ENCODE peak calls at places on chromosomes 2 and 18, in ten cellular contexts. R is effector memory CD8-positive, alpha-beta T cell; I is ELF-1; Q is BJ; S is activated naive CD8-positive, alpha-beta T cell treated with anti-CD3 and anti-CD28 coated beads, Interleukin-2, amount 50 U/mL, for 24 hours; X is A549; C is DMS53; A is body of pancreas; V is G401; U is IMR-90. O is an unnamed sample.

GRCh38 chr2:138503087-138503442 is 1.5 kb downstream of the SPOPL start:
- DNase-seq in R (no peak), I (no peak), Q (no peak), S (no peak), X (no peak), C (no peak), A (no peak), V (no peak), U (no peak), O (no peak)

GRCh38 chr2:53600835-53601234 is 166.8 kb upstream of the CHAC2 start:
- DNase-seq in R (no peak), I (no peak), Q (no peak), S (no peak), X (no peak), C (peak), A (peak), V (no peak), U (no peak), O (no peak)

GRCh38 chr18:49677762-49678398 is 116.0 kb downstream of the LIPG start:
- DNase-seq in R (no peak), I (no peak), Q (no peak), S (no peak), X (no peak), C (peak), A (no peak), V (peak), U (no peak), O (no peak)

GRCh38 chr2:109376796-109377495 is 236.8 kb downstream of the SEPTIN10 start:
- DNase-seq in R (no peak), I (no peak), Q (no peak), S (no peak), X (no peak), C (no peak), A (no peak), V (no peak), U (peak), O (no peak)

GRCh38 chr2:142130111-142131015 is 453 bp downstream of the LRP1B start:
- DNase-seq in R (no peak), I (peak), Q (no peak), S (no peak), X (no peak), C (peak), A (peak), V (peak), U (peak), O (no peak)

GRCh38 chr18:57004366-57005121 is 142.3 kb upstream of the BOD1L2 start:
- DNase-seq in R (no peak), I (no peak), Q (peak), S (no peak), X (no peak), C (peak), A (no peak), V (no peak), U (peak), O (peak)

GRCh38 chr2:55045685-55046221 is 4.5 kb downstream of the RTN4 start:
- DNase-seq in R (no peak), I (no peak), Q (no peak), S (no peak), X (no peak), C (no peak), A (no peak), V (peak), U (no peak), O (no peak)

GRCh38 chr2:194745532-194746146 is 911.4 kb upstream of the SLC39A10 start:
- DNase-seq in R (no peak), I (no peak), Q (no peak), S (no peak), X (no peak), C (peak), A (no peak), V (no peak), U (no peak), O (no peak)

GRCh38 chr2:222318712-222319575 is 20.1 kb upstream of the PAX3 start:
- DNase-seq in R (no peak), I (peak), Q (no peak), S (no peak), X (no peak), C (peak), A (no peak), V (no peak), U (no peak), O (no peak)

GRCh38 chr2:43038034-43038719 is 188.2 kb downstream of the ZFP36L2 start:
- DNase-seq in R (no peak), I (peak), Q (peak), S (no peak), X (no peak), C (no peak), A (no peak), V (no peak), U (peak), O (no peak)

GRCh38 chr2:190563109-190563508 is 28.6 kb upstream of the NEMP2 start:
- DNase-seq in R (no peak), I (no peak), Q (no peak), S (peak), X (no peak), C (peak), A (no peak), V (no peak), U (no peak), O (no peak)

GRCh38 chr2:9982248-9982647 is 30.8 kb downstream of the GRHL1 start:
- DNase-seq in R (no peak), I (no peak), Q (peak), S (no peak), X (no peak), C (no peak), A (no peak), V (peak), U (peak), O (peak)

GRCh38 chr2:222707689-222708273 is 36.3 kb downstream of the MOGAT1 start:
- DNase-seq in R (no peak), I (no peak), Q (no peak), S (no peak), X (no peak), C (peak), A (no peak), V (no peak), U (peak), O (no peak)

GRCh38 chr2:96115631-96116423 is 544 bp downstream of the ADRA2B start:
- DNase-seq in R (no peak), I (peak), Q (no peak), S (no peak), X (no peak), C (no peak), A (no peak), V (no peak), U (no peak), O (no peak)

GRCh38 chr2:74261204-74261864 is 62.9 kb downstream of the MTHFD2 start:
- DNase-seq in R (no peak), I (peak), Q (no peak), S (no peak), X (peak), C (peak), A (peak), V (peak), U (no peak), O (no peak)

GRCh38 chr2:2735041-2735440 is 404.0 kb upstream of the MYT1L start:
- DNase-seq in R (no peak), I (peak), Q (no peak), S (no peak), X (no peak), C (no peak), A (no peak), V (no peak), U (no peak), O (no peak)

GRCh38 chr2:122736279-122736678 is 980.8 kb downstream of the TSN start:
- DNase-seq in R (no peak), I (no peak), Q (no peak), S (no peak), X (no peak), C (peak), A (no peak), V (no peak), U (no peak), O (no peak)

GRCh38 chr18:50629148-50629631 is 69.3 kb downstream of the MAPK4 start:
- DNase-seq in R (no peak), I (no peak), Q (no peak), S (no peak), X (no peak), C (no peak), A (no peak), V (no peak), U (no peak), O (no peak)

GRCh38 chr2:241271641-241272297 is 43.7 kb downstream of the HDLBP start:
- DNase-seq in R (peak), I (peak), Q (no peak), S (peak), X (peak), C (peak), A (peak), V (peak), U (peak), O (peak)

GRCh38 chr2:8684421-8684884 is 2.6 kb downstream of the ID2 start:
- DNase-seq in R (peak), I (no peak), Q (no peak), S (no peak), X (no peak), C (no peak), A (peak), V (peak), U (peak), O (no peak)

GRCh38 chr2:239461551-239462515 is 61.0 kb upstream of the HDAC4 start:
- DNase-seq in R (no peak), I (no peak), Q (no peak), S (no peak), X (no peak), C (no peak), A (no peak), V (no peak), U (no peak), O (no peak)

GRCh38 chr2:130369589-130370341 is 13.9 kb downstream of the PTPN18 start:
- DNase-seq in R (no peak), I (no peak), Q (no peak), S (no peak), X (no peak), C (no peak), A (no peak), V (no peak), U (no peak), O (no peak)

GRCh38 chr2:227164745-227165350 is 424 bp downstream of the COL4A3 start:
- DNase-seq in R (no peak), I (peak), Q (no peak), S (peak), X (peak), C (peak), A (peak), V (no peak), U (no peak), O (no peak)

GRCh38 chr2:67802296-67802695 is 260.5 kb downstream of the C1D start:
- DNase-seq in R (no peak), I (no peak), Q (no peak), S (no peak), X (no peak), C (no peak), A (no peak), V (no peak), U (no peak), O (no peak)

GRCh38 chr2:23447405-23447804 is 62.4 kb downstream of the KLHL29 start:
- DNase-seq in R (no peak), I (no peak), Q (no peak), S (no peak), X (no peak), C (no peak), A (no peak), V (no peak), U (no peak), O (no peak)

GRCh38 chr18:10797882-10798281 is 272.1 kb downstream of the NAPG start:
- DNase-seq in R (no peak), I (peak), Q (no peak), S (no peak), X (no peak), C (no peak), A (no peak), V (no peak), U (no peak), O (no peak)

GRCh38 chr2:40041983-40042382 is 262.9 kb upstream of the THUMPD2 start:
- DNase-seq in R (no peak), I (no peak), Q (peak), S (no peak), X (no peak), C (no peak), A (peak), V (no peak), U (peak), O (peak)

GRCh38 chr2:49226360-49226759 is 72.0 kb upstream of the FSHR start:
- DNase-seq in R (no peak), I (no peak), Q (no peak), S (no peak), X (no peak), C (no peak), A (no peak), V (no peak), U (no peak), O (no peak)

GRCh38 chr2:108776475-108776874 is 10.1 kb upstream of the CCDC138 start:
- DNase-seq in R (no peak), I (no peak), Q (no peak), S (no peak), X (no peak), C (no peak), A (no peak), V (no peak), U (no peak), O (no peak)

GRCh38 chr2:86219896-86220295 is 20.6 kb downstream of the MRPL35 start:
- DNase-seq in R (no peak), I (no peak), Q (no peak), S (no peak), X (no peak), C (no peak), A (no peak), V (no peak), U (no peak), O (no peak)

GRCh38 chr2:128169933-128170709 is 79.1 kb downstream of the UGGT1 start:
- DNase-seq in R (no peak), I (no peak), Q (no peak), S (no peak), X (no peak), C (no peak), A (no peak), V (no peak), U (no peak), O (no peak)

GRCh38 chr2:24411488-24412146 is 51.3 kb upstream of the ITSN2 start:
- DNase-seq in R (no peak), I (peak), Q (no peak), S (no peak), X (no peak), C (no peak), A (no peak), V (no peak), U (no peak), O (no peak)

GRCh38 chr2:109364212-109364611 is 235.2 kb downstream of the SH3RF3 start:
- DNase-seq in R (no peak), I (no peak), Q (no peak), S (no peak), X (no peak), C (peak), A (no peak), V (no peak), U (peak), O (no peak)

GRCh38 chr2:45263147-45263546 is 253.9 kb upstream of the SIX2 start:
- DNase-seq in R (no peak), I (peak), Q (no peak), S (no peak), X (no peak), C (no peak), A (no peak), V (no peak), U (no peak), O (no peak)

GRCh38 chr2:207969249-207969648 is 56.1 kb downstream of the PLEKHM3 start:
- DNase-seq in R (no peak), I (no peak), Q (no peak), S (no peak), X (no peak), C (no peak), A (no peak), V (no peak), U (no peak), O (no peak)

GRCh38 chr18:10442551-10442971 is 11.9 kb upstream of the APCDD1 start:
- DNase-seq in R (no peak), I (no peak), Q (no peak), S (no peak), X (no peak), C (no peak), A (no peak), V (no peak), U (no peak), O (no peak)

GRCh38 chr2:134137182-134137595 is 116.7 kb upstream of the MGAT5 start:
- DNase-seq in R (no peak), I (no peak), Q (no peak), S (no peak), X (no peak), C (no peak), A (peak), V (no peak), U (peak), O (peak)

GRCh38 chr2:220811115-220811514 is 761.0 kb downstream of the EPHA4 start:
- DNase-seq in R (no peak), I (no peak), Q (no peak), S (no peak), X (no peak), C (no peak), A (no peak), V (no peak), U (no peak), O (no peak)

GRCh38 chr2:61432990-61433389 is 37.9 kb downstream of the USP34 start:
- DNase-seq in R (no peak), I (no peak), Q (no peak), S (no peak), X (no peak), C (peak), A (no peak), V (no peak), U (no peak), O (no peak)